ENCODE peak calls at places on chromosomes 3 and 15, in four cellular contexts. S, D, I and Y are unnamed samples.

GRCh38 chr15:39582977-39583585 is 2.2 kb downstream of the THBS1 start:
- DNase-seq in I (no peak), D (no peak), S (no peak), Y (no peak)

GRCh38 chr3:72018339-72018984 is 233.5 kb upstream of the PROK2 start:
- DNase-seq in S (no peak), D (no peak), I (no peak), Y (no peak)

GRCh38 chr3:165854696-165855095 is 17.5 kb upstream of the BCHE start:
- DNase-seq in D (no peak), S (no peak), I (no peak), Y (no peak)

GRCh38 chr15:100113351-100114075 is 228.3 kb downstream of the ADAMTS17 start:
- DNase-seq in D (no peak), S (no peak), I (peak; percentile 71), Y (no peak)

GRCh38 chr3:151226088-151226563 is 23.1 kb upstream of the GPR171 start:
- DNase-seq in S (no peak), D (no peak), I (no peak), Y (no peak)

GRCh38 chr15:26721231-26721630 is 51.6 kb downstream of the GABRB3 start:
- DNase-seq in D (no peak), S (no peak), I (no peak), Y (no peak)

GRCh38 chr3:40930772-40931171 is 268.5 kb upstream of the CTNNB1 start:
- DNase-seq in S (no peak), I (no peak), D (no peak), Y (no peak)

GRCh38 chr3:105518806-105519418 is 152.2 kb downstream of the ALCAM start:
- DNase-seq in D (peak; percentile 28), S (no peak), I (no peak), Y (peak; percentile 49)

GRCh38 chr3:61944736-61945135 is 383.4 kb downstream of the PTPRG start:
- DNase-seq in D (no peak), S (no peak), I (no peak), Y (no peak)

GRCh38 chr15:92033319-92033718 is 179.8 kb downstream of the SLCO3A1 start:
- DNase-seq in D (no peak), S (no peak), I (no peak), Y (no peak)

GRCh38 chr15:92033723-92034122 is 180.2 kb downstream of the SLCO3A1 start:
- DNase-seq in S (no peak), I (no peak), D (no peak), Y (no peak)

GRCh38 chr15:92034227-92034626 is 180.7 kb downstream of the SLCO3A1 start:
- DNase-seq in S (no peak), D (no peak), I (no peak), Y (no peak)

GRCh38 chr15:92035961-92036360 is 182.5 kb downstream of the SLCO3A1 start:
- DNase-seq in S (no peak), D (no peak), I (no peak), Y (no peak)

GRCh38 chr15:92037446-92037845 is 183.9 kb downstream of the SLCO3A1 start:
- DNase-seq in I (no peak), D (no peak), S (no peak), Y (no peak)
- TF ChIP-seq POLR2A in I (no peak), D (no peak), S (no peak), Y (no peak)

GRCh38 chr3:70488131-70488530 is 175.7 kb upstream of the MDFIC2 start:
- DNase-seq in D (no peak), I (no peak), S (no peak), Y (no peak)
- H3K9me3 ChIP-seq in D (no peaks in the 10 kb centered on the region), I (no peaks in the 10 kb centered on the region), S (no peaks in the 10 kb centered on the region), Y (no peaks in the 10 kb centered on the region)

DNA sequence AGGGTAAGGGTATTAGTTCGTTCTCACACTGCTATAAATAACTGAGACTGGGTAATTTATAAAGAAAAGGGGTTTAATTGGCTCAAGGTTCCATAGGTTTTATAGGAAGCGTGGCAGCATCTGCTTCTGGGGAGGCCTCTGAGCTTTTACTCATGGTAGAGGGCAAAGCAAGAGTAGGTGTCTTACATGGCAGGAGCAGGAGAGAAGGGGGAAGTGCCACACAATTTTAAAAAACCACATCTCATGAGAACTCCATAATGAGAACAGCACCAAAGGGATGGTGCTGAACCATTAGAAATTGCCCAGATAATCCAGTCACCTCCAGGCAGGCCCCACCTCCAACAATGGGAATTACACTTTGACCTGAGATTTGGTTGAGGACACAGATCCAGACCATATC is 12.2 kb downstream of the RNF111 start:
- DNase-seq in S (no peak), I (no peak), D (no peak), Y (no peak)
- H3K4me1 ChIP-seq in S (peaks cover 2% of the 10 kb centered on the region), I (no peaks in the 10 kb centered on the region), D (no peaks in the 10 kb centered on the region), Y (no peaks in the 10 kb centered on the region)

DNA sequence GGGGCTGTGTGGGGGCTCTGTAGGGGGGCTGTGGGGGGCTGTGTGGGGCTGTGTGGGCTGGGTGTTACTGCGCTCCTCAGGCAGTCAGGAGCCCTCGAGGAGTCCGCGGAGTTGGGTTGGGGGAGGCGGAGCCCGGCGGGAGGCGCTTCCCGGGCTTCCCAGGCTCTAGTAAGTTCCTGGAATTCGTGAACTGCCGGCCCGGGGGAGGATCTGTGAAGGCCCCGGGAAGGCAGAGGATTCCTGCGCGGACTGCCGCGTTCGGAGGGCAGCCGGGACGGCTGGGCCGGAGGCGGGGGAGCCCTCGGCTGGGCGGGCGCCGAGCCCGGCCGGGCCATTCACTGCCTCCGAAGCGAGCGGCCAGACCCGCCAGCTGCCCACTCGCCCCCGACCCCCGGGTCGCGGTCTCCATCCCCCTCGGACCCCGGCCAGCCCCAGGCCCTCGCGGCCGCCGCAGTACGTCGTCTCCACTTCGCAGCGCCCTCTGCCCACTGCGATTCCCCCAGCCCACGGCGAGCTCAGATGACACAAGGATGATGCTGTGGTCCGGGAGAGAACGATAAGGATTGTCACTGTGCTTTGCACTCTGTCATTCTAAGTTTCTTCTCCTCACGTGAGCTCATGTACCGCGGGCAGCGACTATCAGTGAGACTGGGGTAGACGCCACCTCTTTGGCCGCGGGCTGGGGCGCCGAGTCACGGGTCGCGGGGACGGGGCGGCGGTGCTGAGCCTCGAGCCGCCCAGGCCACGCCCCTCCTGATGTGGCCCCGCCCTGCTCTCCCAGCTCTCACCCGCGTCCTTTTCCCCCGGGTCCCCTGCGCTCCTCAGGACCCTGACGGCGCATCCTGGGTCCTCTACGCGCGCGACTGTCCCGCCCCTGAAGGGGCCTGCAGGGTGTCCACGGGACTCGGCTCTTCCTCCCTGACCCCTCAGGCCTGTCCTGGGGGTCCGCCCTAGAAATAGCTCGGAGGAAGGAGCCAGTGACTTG is 65.3 kb downstream of the KLF13 start:
- DNase-seq in I (peak; percentile 91), D (peak; percentile 75), S (peak; percentile 94), Y (peak; percentile 96)
- TF ChIP-seq POLR2A in I (peak; percentile 86), D (peak; percentile 84), S (peak; percentile 85), Y (peak; percentile 98)

GRCh38 chr15:25238126-25238525 is 200.7 kb downstream of the UBE3A start:
- DNase-seq in S (peak; percentile 57), D (no peak), I (no peak), Y (no peak)
- H3K9me3 ChIP-seq in S (no peaks in the 10 kb centered on the region), D (no peaks in the 10 kb centered on the region), I (no peaks in the 10 kb centered on the region), Y (no peaks in the 10 kb centered on the region)

GRCh38 chr3:123346726-123347125 is 102.2 kb downstream of the ADCY5 start:
- DNase-seq in S (peak; percentile 50), I (peak; percentile 52), D (no peak), Y (no peak)

GRCh38 chr3:123344175-123344908 is 104.5 kb downstream of the ADCY5 start:
- DNase-seq in S (peak; percentile 50), I (peak; percentile 15), D (no peak), Y (no peak)

GRCh38 chr3:123347205-123347604 is 101.7 kb downstream of the ADCY5 start:
- DNase-seq in S (peak; percentile 38), D (no peak), I (peak; percentile 41), Y (no peak)

GRCh38 chr3:123344941-123345594 is 103.8 kb downstream of the ADCY5 start:
- DNase-seq in I (peak; percentile 26), S (peak; percentile 49), D (no peak), Y (peak; percentile 38)

GRCh38 chr3:123346041-123346440 is 102.8 kb downstream of the ADCY5 start:
- DNase-seq in I (peak; percentile 26), D (no peak), S (peak; percentile 37), Y (no peak)
- H3K4me1 ChIP-seq in I (peaks cover 15% of the 10 kb centered on the region), D (no peaks in the 10 kb centered on the region), S (peaks cover 52% of the 10 kb centered on the region), Y (no peaks in the 10 kb centered on the region)

DNA sequence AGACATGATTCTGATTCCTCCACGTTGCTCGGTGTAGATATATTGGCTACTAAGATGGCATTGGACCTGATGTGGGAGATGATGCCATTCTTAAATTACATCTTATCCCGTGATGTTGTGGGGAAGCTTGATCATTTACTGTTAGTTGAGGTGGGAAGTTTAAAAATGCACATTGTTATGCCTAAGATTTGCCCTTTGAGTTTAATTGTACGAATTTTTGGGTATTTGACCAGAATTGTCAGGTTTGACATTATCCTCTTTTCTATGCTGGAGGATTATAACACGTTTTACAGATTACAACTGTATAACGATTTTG is 1.6 kb downstream of the FEM1B start:
- DNase-seq in I (no peak), S (no peak), D (no peak), Y (no peak)
- TF ChIP-seq POLR2A in I (no peak), S (no peak), D (no peak), Y (no peak)

GRCh38 chr3:44492496-44492895 is 15.0 kb upstream of the ZNF445 start:
- DNase-seq in S (no peak), I (no peak), D (no peak), Y (no peak)
- H3K9me3 ChIP-seq in S (no peaks in the 10 kb centered on the region), I (no peaks in the 10 kb centered on the region), D (no peaks in the 10 kb centered on the region), Y (no peaks in the 10 kb centered on the region)